ENCODE peak calls at places on chromosomes 11 and 22, in nine cellular contexts. A is body of pancreas; X is heart right ventricle; Q is substantia nigra; Y is stimulated activated naive CD4-positive, alpha-beta T cell; L is stimulated activated CD8-positive, alpha-beta memory T cell treated with anti-CD3 and anti-CD28 coated beads, Interleukin-4, amount 100 ng/mL, for 4 hours; D is T-helper 1 cell; B is upper lobe of right lung; M is SJSA1. I is an unnamed sample.

GRCh38 chr11:11407065-11407737 is 54.2 kb upstream of the CSNK2A3 start:
- DNase-seq in A (no peak), X (peak; percentile 71), Q (no peak), Y (no peak), L (no peak), D (no peak), B (no peak), M (no peak), I (no peak)

GRCh38 chr11:2562181-2562581 is 117.4 kb downstream of the KCNQ1 start:
- DNase-seq in A (peak; percentile 43), X (no peak), Q (peak; percentile 72), Y (no peak), L (no peak), D (no peak), B (peak; percentile 62), M (no peak), I (peak; percentile 69)

GRCh38 chr11:133413726-133414125 is 118.6 kb downstream of the OPCML start:
- DNase-seq in A (no peak), X (no peak), Q (no peak), Y (no peak), L (no peak), D (no peak), B (no peak), M (no peak), I (no peak)

GRCh38 chr11:98495601-98496000 is 525.1 kb upstream of the CNTN5 start:
- DNase-seq in A (no peak), X (no peak), Q (no peak), Y (no peak), L (no peak), D (no peak), B (no peak), M (no peak), I (no peak)

GRCh38 chr11:29002816-29003215 is 894.6 kb downstream of the METTL15 start:
- DNase-seq in A (no peak), X (no peak), Q (no peak), Y (no peak), L (no peak), D (no peak), B (no peak), M (no peak), I (no peak)

GRCh38 chr11:67082071-67082791 is 25.6 kb downstream of the RHOD start:
- DNase-seq in A (no peak), X (no peak), Q (no peak), Y (peak; percentile 12), L (no peak), D (no peak), B (no peak), M (no peak), I (no peak)

GRCh38 chr11:203056-203944 is 3.9 kb downstream of the BET1L start:
- DNase-seq in A (no peak), X (no peak), Q (no peak), Y (no peak), L (no peak), D (no peak), B (peak; percentile 48), M (no peak), I (peak; percentile 51)

GRCh38 chr22:25027959-25028840 is 75.7 kb downstream of the KIAA1671 start:
- DNase-seq in A (no peak), X (peak; percentile 46), Q (no peak), Y (no peak), L (no peak), D (no peak), B (peak; percentile 64), M (no peak), I (no peak)

GRCh38 chr11:99229544-99229943 is 208.8 kb downstream of the CNTN5 start:
- DNase-seq in A (no peak), X (no peak), Q (no peak), Y (no peak), L (no peak), D (no peak), B (no peak), M (no peak), I (no peak)

GRCh38 chr11:79570104-79570503 is 129.3 kb upstream of the TENM4 start:
- DNase-seq in A (no peak), X (no peak), Q (no peak), Y (no peak), L (no peak), D (no peak), B (no peak), M (no peak), I (no peak)

GRCh38 chr11:76361773-76362172 is 19.2 kb downstream of the THAP12 start:
- DNase-seq in A (no peak), X (no peak), Q (no peak), Y (no peak), L (no peak), D (no peak), B (no peak), M (no peak), I (no peak)

GRCh38 chr11:36564376-36565032 is 3.3 kb upstream of the RAG1 start:
- DNase-seq in A (peak; percentile 52), X (peak; percentile 49), Q (no peak), Y (peak; percentile 38), L (no peak), D (peak; percentile 14), B (no peak), M (peak; percentile 30), I (no peak)

GRCh38 chr11:121282376-121282775 is 10.2 kb upstream of the SC5D start:
- DNase-seq in A (no peak), X (no peak), Q (no peak), Y (no peak), L (no peak), D (no peak), B (no peak), M (no peak), I (no peak)

I was measured in kidney.